ENCODE peak calls at places on chromosome 7, in six cellular contexts. One of them, this sample, is unnamed.
A peak's percentile ranks its signal among the peaks of the same experiment; 100 is the strongest.

GRCh38 chr7:2260820-2261219 is 18.8 kb downstream of the NUDT1 start:
- DNase-seq in foreskin melanocyte: no peak
- DNase-seq in endodermal cell: no peak
- DNase-seq in GM12864: no peak
- DNase-seq in esophagus squamous epithelium: no peak
- DNase-seq in HFFc6: no peak
- DNase-seq in this sample: no peak

GRCh38 chr7:3008386-3008785 is 35.3 kb downstream of the CARD11 start:
- DNase-seq in GM12864: no peak
- DNase-seq in foreskin melanocyte: no peak
- DNase-seq in endodermal cell: no peak
- DNase-seq in esophagus squamous epithelium: no peak
- DNase-seq in HFFc6: no peak
- DNase-seq in this sample: no peak

GRCh38 chr7:66460921-66461361 is 167.7 kb upstream of the KCTD7 start:
- DNase-seq in HFFc6: no peak
- DNase-seq in esophagus squamous epithelium: no peak
- DNase-seq in foreskin melanocyte: no peak
- DNase-seq in endodermal cell: no peak
- DNase-seq in GM12864: no peak
- DNase-seq in this sample: no peak

GRCh38 chr7:66737667-66738066 is 2.9 kb upstream of the RABGEF1 start:
- DNase-seq in HFFc6: no peak
- DNase-seq in esophagus squamous epithelium: no peak
- DNase-seq in endodermal cell: no peak
- DNase-seq in foreskin melanocyte: no peak
- DNase-seq in GM12864: peak; percentile 47
- DNase-seq in this sample: no peak

GRCh38 chr7:27670177-27670576 is 7.5 kb upstream of the HIBADH start:
- DNase-seq in foreskin melanocyte: no peak
- DNase-seq in GM12864: no peak
- DNase-seq in HFFc6: no peak
- DNase-seq in esophagus squamous epithelium: no peak
- DNase-seq in endodermal cell: no peak
- DNase-seq in this sample: no peak

GRCh38 chr7:128253701-128254100 is 12.6 kb downstream of the LEP start:
- DNase-seq in HFFc6: no peak
- DNase-seq in foreskin melanocyte: no peak
- DNase-seq in esophagus squamous epithelium: no peak
- DNase-seq in GM12864: no peak
- DNase-seq in endodermal cell: no peak
- DNase-seq in this sample: no peak

GRCh38 chr7:129095258-129095657 is 40.3 kb upstream of the TNPO3 start:
- DNase-seq in HFFc6: no peak
- DNase-seq in endodermal cell: no peak
- DNase-seq in foreskin melanocyte: no peak
- DNase-seq in esophagus squamous epithelium: no peak
- DNase-seq in GM12864: peak; percentile 91
- DNase-seq in this sample: no peak

GRCh38 chr7:99123571-99124033 is 20.3 kb downstream of the SMURF1 start:
- DNase-seq in esophagus squamous epithelium: no peak
- DNase-seq in GM12864: no peak
- DNase-seq in HFFc6: no peak
- DNase-seq in endodermal cell: no peak
- DNase-seq in foreskin melanocyte: no peak
- DNase-seq in this sample: peak; percentile 35

GRCh38 chr7:100803398-100804161 is 23.7 kb downstream of the EPHB4 start:
- DNase-seq in endodermal cell: peak; percentile 89
- DNase-seq in esophagus squamous epithelium: peak; percentile 24
- DNase-seq in foreskin melanocyte: peak; percentile 85
- DNase-seq in HFFc6: peak; percentile 87
- DNase-seq in GM12864: peak; percentile 76
- DNase-seq in this sample: peak; percentile 90

GRCh38 chr7:64946772-64947171 is 43.7 kb downstream of the ZNF273 start:
- DNase-seq in esophagus squamous epithelium: no peak
- DNase-seq in endodermal cell: peak; percentile 74
- DNase-seq in HFFc6: no peak
- DNase-seq in foreskin melanocyte: no peak
- DNase-seq in GM12864: no peak
- DNase-seq in this sample: peak; percentile 9

GRCh38 chr7:69982197-69982596 is 383.9 kb downstream of the AUTS2 start:
- DNase-seq in HFFc6: no peak
- DNase-seq in esophagus squamous epithelium: no peak
- DNase-seq in foreskin melanocyte: peak; percentile 93
- DNase-seq in GM12864: no peak
- DNase-seq in endodermal cell: no peak
- DNase-seq in this sample: no peak

GRCh38 chr7:151306860-151307259 is 34.8 kb upstream of the NUB1 start:
- DNase-seq in foreskin melanocyte: no peak
- DNase-seq in esophagus squamous epithelium: no peak
- DNase-seq in GM12864: no peak
- DNase-seq in HFFc6: no peak
- DNase-seq in endodermal cell: peak; percentile 74
- DNase-seq in this sample: no peak

GRCh38 chr7:50164552-50165220 is 71.6 kb upstream of the ZPBP start:
- DNase-seq in GM12864: no peak
- DNase-seq in endodermal cell: no peak
- DNase-seq in HFFc6: no peak
- DNase-seq in foreskin melanocyte: no peak
- DNase-seq in esophagus squamous epithelium: no peak
- DNase-seq in this sample: no peak

GRCh38 chr7:34946486-34946885 is 90.8 kb downstream of the DPY19L1 start:
- DNase-seq in endodermal cell: no peak
- DNase-seq in HFFc6: no peak
- DNase-seq in GM12864: no peak
- DNase-seq in foreskin melanocyte: no peak
- DNase-seq in esophagus squamous epithelium: no peak
- DNase-seq in this sample: no peak

GRCh38 chr7:139875821-139876241 is 46.8 kb downstream of the TBXAS1 start:
- DNase-seq in endodermal cell: no peak
- DNase-seq in GM12864: no peak
- DNase-seq in esophagus squamous epithelium: no peak
- DNase-seq in foreskin melanocyte: no peak
- DNase-seq in HFFc6: no peak
- DNase-seq in this sample: no peak

GRCh38 chr7:31062746-31063435 is 10.8 kb downstream of the ADCYAP1R1 start:
- DNase-seq in foreskin melanocyte: no peak
- DNase-seq in esophagus squamous epithelium: no peak
- DNase-seq in GM12864: no peak
- DNase-seq in endodermal cell: no peak
- DNase-seq in HFFc6: no peak
- DNase-seq in this sample: no peak

GRCh38 chr7:25834050-25834449 is 317.9 kb upstream of the NFE2L3 start:
- DNase-seq in foreskin melanocyte: no peak
- DNase-seq in HFFc6: no peak
- DNase-seq in GM12864: no peak
- DNase-seq in esophagus squamous epithelium: no peak
- DNase-seq in endodermal cell: no peak
- DNase-seq in this sample: no peak

GRCh38 chr7:5177060-5177459 is 13.0 kb upstream of the WIPI2 start:
- DNase-seq in HFFc6: peak; percentile 69
- DNase-seq in endodermal cell: no peak
- DNase-seq in GM12864: no peak
- DNase-seq in foreskin melanocyte: no peak
- DNase-seq in esophagus squamous epithelium: no peak
- DNase-seq in this sample: peak; percentile 68

GRCh38 chr7:158549176-158549833 is 38.3 kb downstream of the PTPRN2 start:
- DNase-seq in esophagus squamous epithelium: no peak
- DNase-seq in GM12864: no peak
- DNase-seq in foreskin melanocyte: no peak
- DNase-seq in endodermal cell: peak; percentile 70
- DNase-seq in HFFc6: no peak
- DNase-seq in this sample: no peak

GRCh38 chr7:142443614-142444013 is 185.8 kb upstream of the PRSS58 start:
- DNase-seq in foreskin melanocyte: no peak
- DNase-seq in GM12864: no peak
- DNase-seq in endodermal cell: no peak
- DNase-seq in HFFc6: no peak
- DNase-seq in esophagus squamous epithelium: no peak
- DNase-seq in this sample: peak; percentile 60

GRCh38 chr7:131071786-131072504 is 255.7 kb upstream of the MKLN1 start:
- DNase-seq in esophagus squamous epithelium: no peak
- DNase-seq in GM12864: no peak
- DNase-seq in foreskin melanocyte: peak; percentile 38
- DNase-seq in HFFc6: peak; percentile 40
- DNase-seq in endodermal cell: no peak
- DNase-seq in this sample: peak; percentile 80

GRCh38 chr7:129401228-129401967 is 32.8 kb upstream of the STRIP2 start:
- DNase-seq in endodermal cell: peak; percentile 43
- DNase-seq in esophagus squamous epithelium: no peak
- DNase-seq in foreskin melanocyte: no peak
- DNase-seq in HFFc6: peak; percentile 28
- DNase-seq in GM12864: no peak
- DNase-seq in this sample: no peak

GRCh38 chr7:28921822-28922221 is 36.3 kb downstream of the TRIL start:
- DNase-seq in endodermal cell: peak; percentile 66
- DNase-seq in HFFc6: peak; percentile 53
- DNase-seq in foreskin melanocyte: peak; percentile 58
- DNase-seq in GM12864: peak; percentile 5
- DNase-seq in esophagus squamous epithelium: no peak
- DNase-seq in this sample: peak; percentile 59

GRCh38 chr7:81404669-81405068 is 365.2 kb downstream of the HGF start:
- DNase-seq in GM12864: no peak
- DNase-seq in endodermal cell: no peak
- DNase-seq in foreskin melanocyte: no peak
- DNase-seq in esophagus squamous epithelium: no peak
- DNase-seq in HFFc6: no peak
- DNase-seq in this sample: no peak

GRCh38 chr7:143013897-143014296 is 13.0 kb downstream of the OR9A2 start:
- DNase-seq in GM12864: no peak
- DNase-seq in esophagus squamous epithelium: no peak
- DNase-seq in HFFc6: peak; percentile 66
- DNase-seq in endodermal cell: no peak
- DNase-seq in foreskin melanocyte: no peak
- DNase-seq in this sample: peak; percentile 87

GRCh38 chr7:28355553-28356319 is 56.6 kb upstream of the CREB5 start:
- DNase-seq in endodermal cell: no peak
- DNase-seq in HFFc6: no peak
- DNase-seq in GM12864: no peak
- DNase-seq in foreskin melanocyte: no peak
- DNase-seq in esophagus squamous epithelium: no peak
- DNase-seq in this sample: no peak

GRCh38 chr7:105399043-105399725 is 10.5 kb upstream of the SRPK2 start:
- DNase-seq in GM12864: no peak
- DNase-seq in esophagus squamous epithelium: no peak
- DNase-seq in HFFc6: peak; percentile 14
- DNase-seq in foreskin melanocyte: no peak
- DNase-seq in endodermal cell: no peak
- DNase-seq in this sample: peak; percentile 61

GRCh38 chr7:25353191-25353590 is 124.9 kb upstream of the NPVF start:
- DNase-seq in HFFc6: no peak
- DNase-seq in endodermal cell: no peak
- DNase-seq in GM12864: no peak
- DNase-seq in esophagus squamous epithelium: no peak
- DNase-seq in foreskin melanocyte: peak; percentile 38
- DNase-seq in this sample: no peak

GRCh38 chr7:4650471-4651047 is 31.5 kb upstream of the FOXK1 start:
- DNase-seq in foreskin melanocyte: peak; percentile 70
- DNase-seq in endodermal cell: peak; percentile 65
- DNase-seq in HFFc6: no peak
- DNase-seq in esophagus squamous epithelium: no peak
- DNase-seq in GM12864: no peak
- DNase-seq in this sample: peak; percentile 83

GRCh38 chr7:74002474-74003017 is 25.4 kb upstream of the ELN start:
- DNase-seq in esophagus squamous epithelium: no peak
- DNase-seq in GM12864: no peak
- DNase-seq in endodermal cell: no peak
- DNase-seq in HFFc6: peak; percentile 58
- DNase-seq in foreskin melanocyte: no peak
- DNase-seq in this sample: peak; percentile 78

GRCh38 chr7:99707096-99707495 is 27.3 kb upstream of the CYP3A5 start:
- DNase-seq in HFFc6: peak; percentile 4
- DNase-seq in esophagus squamous epithelium: no peak
- DNase-seq in GM12864: no peak
- DNase-seq in endodermal cell: no peak
- DNase-seq in foreskin melanocyte: no peak
- DNase-seq in this sample: peak; percentile 15

This sample was measured in amniotic epithelial cell.